ENCODE peak calls at places on chromosomes 13 and 19, in seven cellular contexts. G is GM12865, C is prostate gland, L is colonic mucosa, U is right atrium auricular region, N is bronchial epithelial cell, A is tibial artery. B is an unnamed sample.

GRCh38 chr19:30349131-30349730 is 23.0 kb upstream of the ZNF536 start:
- DNase-seq in G (no peak), C (no peak), L (no peak), U (no peak), N (no peak), A (no peak), B (no peak)

GRCh38 chr19:19267305-19267704 is 5.8 kb downstream of the TM6SF2 start:
- DNase-seq in G (no peak), C (no peak), L (no peak), U (no peak), N (no peak), A (no peak), B (no peak)

GRCh38 chr19:49856574-49857021 is 5.6 kb downstream of the PTOV1 start:
- DNase-seq in G (no peak), C (no peak), L (no peak), U (no peak), N (no peak), A (no peak), B (no peak)

GRCh38 chr19:6551607-6552450 is 21.0 kb downstream of the TNFSF9 start:
- DNase-seq in G (peak), C (no peak), L (no peak), U (no peak), N (no peak), A (no peak), B (no peak)

GRCh38 chr19:35944553-35944952 is 8.4 kb downstream of the LRFN3 start:
- DNase-seq in G (no peak), C (no peak), L (no peak), U (no peak), N (no peak), A (no peak), B (no peak)

GRCh38 chr13:94595943-94596574 is at the start of gene TGDS:
- DNase-seq in G (peak), C (peak), L (peak), U (peak), N (peak), A (peak), B (peak)

GRCh38 chr13:46101488-46102289 is 3.1 kb downstream of the CPB2 start:
- DNase-seq in G (peak), C (no peak), L (no peak), U (no peak), N (no peak), A (no peak), B (no peak)

GRCh38 chr13:27336005-27336673 is 65.5 kb downstream of the RASL11A start:
- DNase-seq in G (no peak), C (no peak), L (no peak), U (no peak), N (no peak), A (no peak), B (no peak)

GRCh38 chr13:112441226-112441625 is 65.1 kb downstream of the SPACA7 start:
- DNase-seq in G (no peak), C (no peak), L (no peak), U (peak), N (no peak), A (no peak), B (no peak)

GRCh38 chr19:43595605-43595998 is 332 bp downstream of the IRGQ start:
- DNase-seq in G (no peak), C (no peak), L (peak), U (no peak), N (no peak), A (no peak), B (no peak)

GRCh38 chr13:79407349-79407979 is 1.4 kb upstream of the RBM26 start:
- DNase-seq in G (no peak), C (no peak), L (no peak), U (no peak), N (no peak), A (no peak), B (no peak)

GRCh38 chr13:112971288-112971643 is 2.3 kb downstream of the MCF2L start:
- DNase-seq in G (no peak), C (no peak), L (no peak), U (no peak), N (no peak), A (peak), B (no peak)

GRCh38 chr19:14028901-14029300 is 953 bp downstream of the RLN3 start:
- DNase-seq in G (no peak), C (no peak), L (no peak), U (no peak), N (no peak), A (no peak), B (no peak)

GRCh38 chr13:44815507-44816074 is 173.7 kb downstream of the NUFIP1 start:
- DNase-seq in G (peak), C (peak), L (peak), U (no peak), N (peak), A (no peak), B (peak)

GRCh38 chr19:1746401-1747284 is 6.7 kb upstream of the ONECUT3 start:
- DNase-seq in G (peak), C (no peak), L (no peak), U (no peak), N (peak), A (no peak), B (no peak)

GRCh38 chr19:41369769-41370168 is 5.8 kb upstream of the B9D2 start:
- DNase-seq in G (no peak), C (no peak), L (no peak), U (no peak), N (no peak), A (no peak), B (no peak)

GRCh38 chr13:23901365-23901764 is 4.1 kb upstream of the C1QTNF9B start:
- DNase-seq in G (peak), C (no peak), L (no peak), U (no peak), N (peak), A (no peak), B (no peak)

GRCh38 chr19:43723588-43723987 is 7.7 kb downstream of the IRGC start:
- DNase-seq in G (no peak), C (no peak), L (no peak), U (no peak), N (peak), A (no peak), B (peak)

GRCh38 chr19:16094360-16095070 is 17.2 kb upstream of the RAB8A start:
- DNase-seq in G (no peak), C (no peak), L (no peak), U (no peak), N (no peak), A (no peak), B (peak)

GRCh38 chr19:5001547-5002131 is 32.7 kb downstream of the KDM4B start:
- DNase-seq in G (peak), C (no peak), L (no peak), U (no peak), N (peak), A (no peak), B (peak)

GRCh38 chr13:28679628-28680027 is 20.7 kb downstream of the POMP start:
- DNase-seq in G (no peak), C (no peak), L (no peak), U (no peak), N (peak), A (no peak), B (peak)

GRCh38 chr13:34401741-34402140 is 540.3 kb upstream of the NBEA start:
- DNase-seq in G (no peak), C (no peak), L (no peak), U (no peak), N (no peak), A (no peak), B (no peak)

GRCh38 chr19:54556194-54556593 is 17.4 kb upstream of the LILRA2 start:
- DNase-seq in G (peak), C (no peak), L (no peak), U (no peak), N (no peak), A (no peak), B (no peak)

GRCh38 chr13:79631260-79631659 is 150.3 kb downstream of the NDFIP2 start:
- DNase-seq in G (no peak), C (peak), L (no peak), U (no peak), N (peak), A (no peak), B (peak)

GRCh38 chr19:13013649-13014048 is 18.4 kb downstream of the NFIX start:
- DNase-seq in G (no peak), C (no peak), L (no peak), U (no peak), N (no peak), A (no peak), B (no peak)

GRCh38 chr19:1270168-1270853 is 1.2 kb downstream of the CIRBP start:
- DNase-seq in G (no peak), C (peak), L (peak), U (no peak), N (no peak), A (no peak), B (no peak)

GRCh38 chr19:33938821-33939220 is 142.2 kb downstream of the KCTD15 start:
- DNase-seq in G (no peak), C (no peak), L (peak), U (no peak), N (no peak), A (no peak), B (no peak)

GRCh38 chr19:24159707-24160106 is 72.7 kb downstream of the ZNF254 start:
- DNase-seq in G (peak), C (no peak), L (no peak), U (no peak), N (peak), A (no peak), B (peak)
- TF ChIP-seq CTCF in G (peak), C (no peak), L (peak), U (peak), N (peak), A (no peak), B (peak)

DNA sequence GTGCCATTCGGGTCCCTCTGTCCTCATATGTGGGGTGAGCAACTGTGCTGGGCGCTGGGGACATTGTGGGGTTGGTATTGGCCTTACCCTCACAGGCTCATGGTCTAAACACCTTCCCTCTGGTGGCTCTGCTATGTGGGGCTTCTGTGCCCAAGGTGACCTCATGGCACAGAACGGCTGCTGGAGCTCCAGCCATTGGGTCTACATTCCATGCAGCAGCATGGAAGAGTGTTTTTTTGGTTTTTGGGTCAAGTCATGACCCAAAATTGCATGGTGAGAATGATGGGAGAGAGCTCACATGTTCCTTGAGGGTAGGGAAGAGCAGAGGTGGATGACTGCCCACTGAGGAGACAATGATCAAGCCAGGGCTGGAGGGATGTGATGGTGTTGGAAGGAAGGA is 17.2 kb downstream of the PGLS start:
- DNase-seq in G (no peak), C (no peak), L (no peak), U (no peak), N (no peak), A (no peak), B (no peak)
- H3K4me3 ChIP-seq in G (no peak), C (no peak), L (no peak), U (no peak), N (no peak), A (no peak), B (no peak)

DNA sequence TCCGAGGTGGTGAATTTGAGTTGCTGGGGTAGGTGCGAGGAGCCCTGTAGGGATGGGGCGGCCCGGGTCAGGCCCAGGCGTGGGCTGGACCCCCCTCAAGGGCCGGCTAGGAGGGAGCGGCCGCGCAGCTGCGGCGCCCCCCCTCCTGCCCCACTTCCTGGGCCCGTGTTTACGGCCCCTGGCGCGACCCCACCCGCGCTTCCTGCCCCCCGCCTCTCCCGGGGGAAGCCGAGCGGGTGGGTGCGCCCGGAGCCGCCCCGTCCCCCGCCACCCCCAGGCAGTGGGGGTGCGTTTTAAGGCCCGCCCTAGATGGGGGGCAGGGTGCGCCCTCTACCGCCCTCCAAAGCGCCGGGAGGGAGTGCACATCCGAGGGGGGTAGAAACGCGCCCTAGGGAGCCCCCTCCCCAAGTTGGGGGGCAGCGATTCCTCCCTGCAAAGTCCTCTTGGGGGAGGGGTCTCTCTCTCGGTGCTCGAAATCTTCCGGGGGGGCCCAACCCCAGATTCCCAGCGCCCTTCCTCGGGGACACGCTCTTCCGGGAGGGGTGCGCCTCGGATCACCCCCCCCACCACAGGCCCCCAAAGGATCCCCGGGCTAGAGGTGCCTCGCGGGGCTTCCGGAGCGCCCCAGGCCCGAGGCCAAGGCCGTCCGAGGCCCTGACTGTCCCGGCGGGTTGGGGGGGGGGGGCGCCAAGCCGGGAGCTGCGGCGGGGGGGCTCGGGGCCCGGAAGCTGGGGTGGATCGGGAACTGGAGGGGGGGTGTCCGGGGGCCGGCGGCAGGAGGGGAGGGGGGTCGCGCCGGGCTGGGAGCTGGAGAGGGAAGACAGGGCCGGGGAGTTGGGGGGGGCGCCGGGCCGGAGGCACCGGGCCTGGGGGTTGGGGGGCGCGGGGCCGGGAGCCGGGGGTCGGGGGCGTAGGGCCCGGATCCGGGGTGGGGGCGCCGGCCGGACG is 807 bp downstream of the TLE5 start:
- DNase-seq in G (peak), C (peak), L (peak), U (no peak), N (no peak), A (peak), B (peak)
- TF ChIP-seq CTCF in G (peak), C (peak), L (peak), U (peak), N (peak), A (no peak), B (peak)

DNA sequence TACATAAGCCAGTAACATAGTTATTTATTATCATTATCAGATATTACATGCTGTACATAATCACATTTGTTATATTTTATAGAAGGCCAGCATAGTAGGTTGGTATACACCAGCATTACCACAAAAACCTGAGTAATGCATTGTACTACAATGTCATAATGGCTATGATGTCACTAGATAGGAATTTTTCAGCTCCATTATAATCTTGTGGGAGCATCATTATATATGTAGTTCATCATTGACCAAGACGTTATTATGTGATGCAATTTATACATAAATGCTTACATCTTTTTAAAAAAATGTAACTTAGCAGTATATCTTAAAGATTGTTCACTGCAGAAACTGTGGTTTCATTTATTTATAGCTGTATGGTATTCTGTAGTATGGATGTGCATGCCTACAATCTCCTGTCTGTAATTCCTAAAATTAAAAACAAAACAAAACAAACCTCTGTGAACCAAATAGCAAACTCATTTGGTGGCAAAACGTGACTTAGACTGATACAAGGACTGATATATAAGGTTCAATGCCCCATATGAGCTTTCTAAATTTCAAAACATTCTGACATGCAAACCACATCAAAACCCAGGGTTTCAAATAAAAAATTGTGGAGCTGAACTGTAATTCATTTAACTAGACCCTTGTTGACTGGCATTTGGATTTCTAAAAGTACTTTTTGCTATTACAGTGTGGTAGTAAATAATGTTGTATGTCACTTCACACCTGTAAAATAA is 250.9 kb downstream of the DLEU7 start:
- DNase-seq in G (no peak), C (no peak), L (no peak), U (no peak), N (peak), A (no peak), B (peak)
- H3K4me3 ChIP-seq in G (no peak), C (no peak), L (no peak), U (no peak), N (no peak), A (no peak), B (no peak)